ENCODE peak calls at places on chromosomes 5 and 9, in seven cellular contexts. One of them, this sample, is unnamed.

GRCh38 chr9:118871531-118871930 is 497.7 kb downstream of the BRINP1 start:
- DNase-seq in dermis blood vessel endothelial cell: no peak
- DNase-seq in HepG2: no peak
- DNase-seq in cardiac fibroblast: no peak
- DNase-seq in stimulated activated CD8-positive, alpha-beta memory T cell treated with anti-CD3 and anti-CD28 coated beads, Interleukin-12 subunit alpha, Interleukin-12 subunit beta, amount 100 ng/mL, for 1 hour: no peak
- DNase-seq in A549: no peak
- DNase-seq in endothelial cell: no peak
- DNase-seq in this sample: no peak

GRCh38 chr9:92964981-92965758 is 17.8 kb downstream of the FGD3 start:
- DNase-seq in dermis blood vessel endothelial cell: no peak
- DNase-seq in HepG2: no peak
- DNase-seq in cardiac fibroblast: no peak
- DNase-seq in stimulated activated CD8-positive, alpha-beta memory T cell treated with anti-CD3 and anti-CD28 coated beads, Interleukin-12 subunit alpha, Interleukin-12 subunit beta, amount 100 ng/mL, for 1 hour: no peak
- DNase-seq in A549: no peak
- DNase-seq in endothelial cell: no peak
- DNase-seq in this sample: no peak

GRCh38 chr5:26232706-26233105 is 805.7 kb downstream of the CDH9 start:
- DNase-seq in dermis blood vessel endothelial cell: no peak
- DNase-seq in HepG2: no peak
- DNase-seq in cardiac fibroblast: no peak
- DNase-seq in stimulated activated CD8-positive, alpha-beta memory T cell treated with anti-CD3 and anti-CD28 coated beads, Interleukin-12 subunit alpha, Interleukin-12 subunit beta, amount 100 ng/mL, for 1 hour: no peak
- DNase-seq in A549: no peak
- DNase-seq in endothelial cell: no peak
- DNase-seq in this sample: no peak

GRCh38 chr9:133584559-133585476 is 24.4 kb downstream of the FAM163B start:
- DNase-seq in dermis blood vessel endothelial cell: no peak
- DNase-seq in HepG2: no peak
- DNase-seq in cardiac fibroblast: peak; percentile 78
- DNase-seq in stimulated activated CD8-positive, alpha-beta memory T cell treated with anti-CD3 and anti-CD28 coated beads, Interleukin-12 subunit alpha, Interleukin-12 subunit beta, amount 100 ng/mL, for 1 hour: no peak
- DNase-seq in A549: no peak
- DNase-seq in endothelial cell: no peak
- DNase-seq in this sample: peak; percentile 75

GRCh38 chr9:131999692-132000551 is 79.7 kb downstream of the MED27 start:
- DNase-seq in dermis blood vessel endothelial cell: peak; percentile 78
- DNase-seq in HepG2: no peak
- DNase-seq in cardiac fibroblast: peak; percentile 68
- DNase-seq in stimulated activated CD8-positive, alpha-beta memory T cell treated with anti-CD3 and anti-CD28 coated beads, Interleukin-12 subunit alpha, Interleukin-12 subunit beta, amount 100 ng/mL, for 1 hour: no peak
- DNase-seq in A549: no peak
- DNase-seq in endothelial cell: no peak
- DNase-seq in this sample: no peak

GRCh38 chr5:102271759-102272158 is 24.3 kb downstream of the SLCO4C1 start:
- DNase-seq in dermis blood vessel endothelial cell: no peak
- DNase-seq in HepG2: peak; percentile 27
- DNase-seq in cardiac fibroblast: no peak
- DNase-seq in stimulated activated CD8-positive, alpha-beta memory T cell treated with anti-CD3 and anti-CD28 coated beads, Interleukin-12 subunit alpha, Interleukin-12 subunit beta, amount 100 ng/mL, for 1 hour: no peak
- DNase-seq in A549: no peak
- DNase-seq in endothelial cell: no peak
- DNase-seq in this sample: peak; percentile 4

GRCh38 chr5:131270809-131271208 is 7.0 kb downstream of the CDC42SE2 start:
- DNase-seq in dermis blood vessel endothelial cell: no peak
- DNase-seq in HepG2: no peak
- DNase-seq in cardiac fibroblast: no peak
- DNase-seq in stimulated activated CD8-positive, alpha-beta memory T cell treated with anti-CD3 and anti-CD28 coated beads, Interleukin-12 subunit alpha, Interleukin-12 subunit beta, amount 100 ng/mL, for 1 hour: no peak
- DNase-seq in A549: no peak
- DNase-seq in endothelial cell: no peak
- DNase-seq in this sample: no peak

GRCh38 chr5:29389993-29390392 is 1803.5 kb upstream of the CDH6 start:
- DNase-seq in dermis blood vessel endothelial cell: no peak
- DNase-seq in HepG2: no peak
- DNase-seq in cardiac fibroblast: no peak
- DNase-seq in stimulated activated CD8-positive, alpha-beta memory T cell treated with anti-CD3 and anti-CD28 coated beads, Interleukin-12 subunit alpha, Interleukin-12 subunit beta, amount 100 ng/mL, for 1 hour: no peak
- DNase-seq in A549: no peak
- DNase-seq in endothelial cell: no peak
- DNase-seq in this sample: no peak

GRCh38 chr9:14179449-14179848 is 134.5 kb downstream of the NFIB start:
- DNase-seq in dermis blood vessel endothelial cell: no peak
- DNase-seq in HepG2: peak; percentile 56
- DNase-seq in cardiac fibroblast: no peak
- DNase-seq in stimulated activated CD8-positive, alpha-beta memory T cell treated with anti-CD3 and anti-CD28 coated beads, Interleukin-12 subunit alpha, Interleukin-12 subunit beta, amount 100 ng/mL, for 1 hour: no peak
- DNase-seq in A549: no peak
- DNase-seq in endothelial cell: no peak
- DNase-seq in this sample: no peak

GRCh38 chr9:84504360-84504759 is 163.8 kb upstream of the SLC28A3 start:
- DNase-seq in dermis blood vessel endothelial cell: no peak
- DNase-seq in HepG2: no peak
- DNase-seq in cardiac fibroblast: no peak
- DNase-seq in stimulated activated CD8-positive, alpha-beta memory T cell treated with anti-CD3 and anti-CD28 coated beads, Interleukin-12 subunit alpha, Interleukin-12 subunit beta, amount 100 ng/mL, for 1 hour: no peak
- DNase-seq in A549: no peak
- DNase-seq in endothelial cell: no peak
- DNase-seq in this sample: no peak

GRCh38 chr5:178130576-178131445 is at the start of gene RMND5B:
- DNase-seq in dermis blood vessel endothelial cell: peak; percentile 84
- DNase-seq in HepG2: peak; percentile 70
- DNase-seq in cardiac fibroblast: peak; percentile 84
- DNase-seq in stimulated activated CD8-positive, alpha-beta memory T cell treated with anti-CD3 and anti-CD28 coated beads, Interleukin-12 subunit alpha, Interleukin-12 subunit beta, amount 100 ng/mL, for 1 hour: peak; percentile 53
- DNase-seq in A549: peak; percentile 86
- DNase-seq in endothelial cell: peak; percentile 83
- DNase-seq in this sample: peak; percentile 92

GRCh38 chr9:89080193-89080592 is 88.9 kb downstream of the S1PR3 start:
- DNase-seq in dermis blood vessel endothelial cell: no peak
- DNase-seq in HepG2: no peak
- DNase-seq in cardiac fibroblast: peak; percentile 77
- DNase-seq in stimulated activated CD8-positive, alpha-beta memory T cell treated with anti-CD3 and anti-CD28 coated beads, Interleukin-12 subunit alpha, Interleukin-12 subunit beta, amount 100 ng/mL, for 1 hour: no peak
- DNase-seq in A549: no peak
- DNase-seq in endothelial cell: no peak
- DNase-seq in this sample: no peak

GRCh38 chr5:154162475-154163217 is 27.9 kb upstream of the GALNT10 start:
- DNase-seq in dermis blood vessel endothelial cell: no peak
- DNase-seq in HepG2: no peak
- DNase-seq in cardiac fibroblast: no peak
- DNase-seq in stimulated activated CD8-positive, alpha-beta memory T cell treated with anti-CD3 and anti-CD28 coated beads, Interleukin-12 subunit alpha, Interleukin-12 subunit beta, amount 100 ng/mL, for 1 hour: no peak
- DNase-seq in A549: no peak
- DNase-seq in endothelial cell: no peak
- DNase-seq in this sample: no peak

GRCh38 chr5:173479711-173480110 is 136.7 kb downstream of the BOD1 start:
- DNase-seq in dermis blood vessel endothelial cell: no peak
- DNase-seq in HepG2: no peak
- DNase-seq in cardiac fibroblast: no peak
- DNase-seq in stimulated activated CD8-positive, alpha-beta memory T cell treated with anti-CD3 and anti-CD28 coated beads, Interleukin-12 subunit alpha, Interleukin-12 subunit beta, amount 100 ng/mL, for 1 hour: no peak
- DNase-seq in A549: no peak
- DNase-seq in endothelial cell: no peak
- DNase-seq in this sample: no peak

GRCh38 chr5:94754824-94755223 is 136.4 kb downstream of the SLF1 start:
- DNase-seq in dermis blood vessel endothelial cell: no peak
- DNase-seq in HepG2: no peak
- DNase-seq in cardiac fibroblast: no peak
- DNase-seq in stimulated activated CD8-positive, alpha-beta memory T cell treated with anti-CD3 and anti-CD28 coated beads, Interleukin-12 subunit alpha, Interleukin-12 subunit beta, amount 100 ng/mL, for 1 hour: no peak
- DNase-seq in A549: no peak
- DNase-seq in endothelial cell: no peak
- DNase-seq in this sample: no peak

GRCh38 chr5:7096294-7096693 is 299.6 kb upstream of the ADCY2 start:
- DNase-seq in dermis blood vessel endothelial cell: no peak
- DNase-seq in HepG2: no peak
- DNase-seq in cardiac fibroblast: no peak
- DNase-seq in stimulated activated CD8-positive, alpha-beta memory T cell treated with anti-CD3 and anti-CD28 coated beads, Interleukin-12 subunit alpha, Interleukin-12 subunit beta, amount 100 ng/mL, for 1 hour: no peak
- DNase-seq in A549: no peak
- DNase-seq in endothelial cell: no peak
- DNase-seq in this sample: no peak

GRCh38 chr9:86892576-86892975 is 54.7 kb downstream of the GAS1 start:
- DNase-seq in dermis blood vessel endothelial cell: no peak
- DNase-seq in HepG2: no peak
- DNase-seq in cardiac fibroblast: peak; percentile 31
- DNase-seq in stimulated activated CD8-positive, alpha-beta memory T cell treated with anti-CD3 and anti-CD28 coated beads, Interleukin-12 subunit alpha, Interleukin-12 subunit beta, amount 100 ng/mL, for 1 hour: no peak
- DNase-seq in A549: no peak
- DNase-seq in endothelial cell: no peak
- DNase-seq in this sample: no peak

GRCh38 chr5:137613554-137614265 is 114.6 kb upstream of the SPOCK1 start:
- DNase-seq in dermis blood vessel endothelial cell: no peak
- DNase-seq in HepG2: no peak
- DNase-seq in cardiac fibroblast: peak; percentile 28
- DNase-seq in stimulated activated CD8-positive, alpha-beta memory T cell treated with anti-CD3 and anti-CD28 coated beads, Interleukin-12 subunit alpha, Interleukin-12 subunit beta, amount 100 ng/mL, for 1 hour: no peak
- DNase-seq in A549: no peak
- DNase-seq in endothelial cell: no peak
- DNase-seq in this sample: no peak

GRCh38 chr5:14739538-14739937 is 75.0 kb downstream of the OTULIN start:
- DNase-seq in dermis blood vessel endothelial cell: peak; percentile 88
- DNase-seq in HepG2: no peak
- DNase-seq in cardiac fibroblast: peak; percentile 58
- DNase-seq in stimulated activated CD8-positive, alpha-beta memory T cell treated with anti-CD3 and anti-CD28 coated beads, Interleukin-12 subunit alpha, Interleukin-12 subunit beta, amount 100 ng/mL, for 1 hour: no peak
- DNase-seq in A549: no peak
- DNase-seq in endothelial cell: no peak
- DNase-seq in this sample: no peak

GRCh38 chr5:35305336-35306020 is 75.2 kb upstream of the PRLR start:
- DNase-seq in dermis blood vessel endothelial cell: no peak
- DNase-seq in HepG2: no peak
- DNase-seq in cardiac fibroblast: no peak
- DNase-seq in stimulated activated CD8-positive, alpha-beta memory T cell treated with anti-CD3 and anti-CD28 coated beads, Interleukin-12 subunit alpha, Interleukin-12 subunit beta, amount 100 ng/mL, for 1 hour: no peak
- DNase-seq in A549: no peak
- DNase-seq in endothelial cell: no peak
- DNase-seq in this sample: no peak

GRCh38 chr5:174159327-174160247 is 114.1 kb downstream of the NSG2 start:
- DNase-seq in dermis blood vessel endothelial cell: no peak
- DNase-seq in HepG2: no peak
- DNase-seq in cardiac fibroblast: peak; percentile 11
- DNase-seq in stimulated activated CD8-positive, alpha-beta memory T cell treated with anti-CD3 and anti-CD28 coated beads, Interleukin-12 subunit alpha, Interleukin-12 subunit beta, amount 100 ng/mL, for 1 hour: no peak
- DNase-seq in A549: peak; percentile 76
- DNase-seq in endothelial cell: no peak
- DNase-seq in this sample: no peak

GRCh38 chr5:6302684-6303083 is 75.7 kb downstream of the MED10 start:
- DNase-seq in dermis blood vessel endothelial cell: peak; percentile 23
- DNase-seq in HepG2: no peak
- DNase-seq in cardiac fibroblast: no peak
- DNase-seq in stimulated activated CD8-positive, alpha-beta memory T cell treated with anti-CD3 and anti-CD28 coated beads, Interleukin-12 subunit alpha, Interleukin-12 subunit beta, amount 100 ng/mL, for 1 hour: no peak
- DNase-seq in A549: no peak
- DNase-seq in endothelial cell: peak; percentile 20
- DNase-seq in this sample: no peak

GRCh38 chr9:88388886-88389617 is 808 bp downstream of the SPIN1 start:
- DNase-seq in dermis blood vessel endothelial cell: peak; percentile 75
- DNase-seq in HepG2: peak; percentile 66
- DNase-seq in cardiac fibroblast: peak; percentile 70
- DNase-seq in stimulated activated CD8-positive, alpha-beta memory T cell treated with anti-CD3 and anti-CD28 coated beads, Interleukin-12 subunit alpha, Interleukin-12 subunit beta, amount 100 ng/mL, for 1 hour: peak; percentile 8
- DNase-seq in A549: peak; percentile 68
- DNase-seq in endothelial cell: peak; percentile 67
- DNase-seq in this sample: peak; percentile 90

GRCh38 chr5:34859253-34859652 is 20.3 kb downstream of the TTC23L start:
- DNase-seq in dermis blood vessel endothelial cell: no peak
- DNase-seq in HepG2: peak; percentile 15
- DNase-seq in cardiac fibroblast: no peak
- DNase-seq in stimulated activated CD8-positive, alpha-beta memory T cell treated with anti-CD3 and anti-CD28 coated beads, Interleukin-12 subunit alpha, Interleukin-12 subunit beta, amount 100 ng/mL, for 1 hour: no peak
- DNase-seq in A549: no peak
- DNase-seq in endothelial cell: no peak
- DNase-seq in this sample: no peak

GRCh38 chr5:164206196-164206595 is 700.8 kb downstream of the MAT2B start:
- DNase-seq in dermis blood vessel endothelial cell: no peak
- DNase-seq in HepG2: no peak
- DNase-seq in cardiac fibroblast: no peak
- DNase-seq in stimulated activated CD8-positive, alpha-beta memory T cell treated with anti-CD3 and anti-CD28 coated beads, Interleukin-12 subunit alpha, Interleukin-12 subunit beta, amount 100 ng/mL, for 1 hour: no peak
- DNase-seq in A549: no peak
- DNase-seq in endothelial cell: no peak
- DNase-seq in this sample: no peak

GRCh38 chr9:32672478-32672877 is 37.0 kb upstream of the TAF1L start:
- DNase-seq in dermis blood vessel endothelial cell: peak; percentile 64
- DNase-seq in HepG2: no peak
- DNase-seq in cardiac fibroblast: peak; percentile 3
- DNase-seq in stimulated activated CD8-positive, alpha-beta memory T cell treated with anti-CD3 and anti-CD28 coated beads, Interleukin-12 subunit alpha, Interleukin-12 subunit beta, amount 100 ng/mL, for 1 hour: no peak
- DNase-seq in A549: peak; percentile 74
- DNase-seq in endothelial cell: no peak
- DNase-seq in this sample: no peak

GRCh38 chr5:16510123-16510522 is 44.5 kb upstream of the ZNF622 start:
- DNase-seq in dermis blood vessel endothelial cell: no peak
- DNase-seq in HepG2: no peak
- DNase-seq in cardiac fibroblast: no peak
- DNase-seq in stimulated activated CD8-positive, alpha-beta memory T cell treated with anti-CD3 and anti-CD28 coated beads, Interleukin-12 subunit alpha, Interleukin-12 subunit beta, amount 100 ng/mL, for 1 hour: no peak
- DNase-seq in A549: no peak
- DNase-seq in endothelial cell: no peak
- DNase-seq in this sample: no peak

GRCh38 chr5:72438141-72438540 is 69.1 kb downstream of the ZNF366 start:
- DNase-seq in dermis blood vessel endothelial cell: no peak
- DNase-seq in HepG2: no peak
- DNase-seq in cardiac fibroblast: no peak
- DNase-seq in stimulated activated CD8-positive, alpha-beta memory T cell treated with anti-CD3 and anti-CD28 coated beads, Interleukin-12 subunit alpha, Interleukin-12 subunit beta, amount 100 ng/mL, for 1 hour: no peak
- DNase-seq in A549: no peak
- DNase-seq in endothelial cell: no peak
- DNase-seq in this sample: no peak

This sample was measured in retina.